ENCODE peak calls at places on chromosomes 7 and 10, in six cellular contexts. Z is heart left ventricle; P is CD8-positive, alpha-beta T cell; H is lung; K is PC-9; L is tibial artery. E is an unnamed sample.

GRCh38 chr10:131766096-131766495 is 134.7 kb upstream of the PPP2R2D start:
- DNase-seq in P (no peak), Z (no peak), K (no peak), L (peak; percentile 42), H (no peak), E (no peak)

GRCh38 chr7:36658603-36659516 is 65.4 kb downstream of the AOAH start:
- DNase-seq in H (no peak), K (no peak), P (no peak), Z (no peak), L (no peak), E (peak; percentile 69)

GRCh38 chr7:73633844-73634243 is 9.5 kb upstream of the MLXIPL start:
- DNase-seq in K (no peak), H (no peak), Z (no peak), P (no peak), L (no peak), E (no peak)

GRCh38 chr7:98418271-98418635 is 17.4 kb upstream of the BAIAP2L1 start:
- DNase-seq in H (no peak), P (no peak), L (no peak), Z (no peak), K (peak; percentile 28), E (no peak)

GRCh38 chr7:153886506-153887391 is 165.4 kb upstream of the DPP6 start:
- DNase-seq in K (no peak), L (no peak), H (no peak), P (no peak), Z (no peak), E (no peak)

GRCh38 chr10:60894816-60895215 is 49.2 kb downstream of the RHOBTB1 start:
- DNase-seq in P (no peak), L (no peak), K (no peak), Z (no peak), H (no peak), E (no peak)

GRCh38 chr7:134044682-134045081 is 82.5 kb upstream of the LRGUK start:
- DNase-seq in P (no peak), Z (no peak), L (no peak), K (no peak), H (no peak), E (no peak)

GRCh38 chr7:17320642-17321041 is 22.2 kb downstream of the AHR start:
- DNase-seq in K (no peak), Z (no peak), H (no peak), L (no peak), P (no peak), E (no peak)

GRCh38 chr10:48742891-48743845 is 58.5 kb downstream of the WDFY4 start:
- DNase-seq in Z (no peak), L (no peak), P (no peak), K (no peak), H (peak; percentile 26), E (no peak)

GRCh38 chr7:4265056-4265455 is 417.0 kb upstream of the FOXK1 start:
- DNase-seq in H (no peak), L (no peak), P (no peak), Z (no peak), K (no peak), E (no peak)

GRCh38 chr7:141097430-141097829 is 23.6 kb downstream of the TMEM178B start:
- DNase-seq in K (no peak), Z (no peak), L (no peak), H (no peak), P (no peak), E (no peak)

GRCh38 chr7:132590162-132590561 is 13.9 kb upstream of the PLXNA4 start:
- DNase-seq in L (no peak), P (no peak), Z (no peak), H (no peak), K (no peak), E (no peak)

GRCh38 chr7:12706900-12707536 is 19.6 kb downstream of the ARL4A start:
- DNase-seq in H (no peak), P (no peak), Z (no peak), K (no peak), L (no peak), E (no peak)

GRCh38 chr10:60235001-60235400 is 154.7 kb downstream of the ANK3 start:
- DNase-seq in Z (no peak), K (no peak), H (no peak), P (no peak), L (no peak), E (no peak)

GRCh38 chr7:82740246-82740848 is 296.8 kb upstream of the CACNA2D1 start:
- DNase-seq in P (no peak), K (peak; percentile 55), Z (no peak), L (no peak), H (no peak), E (no peak)

GRCh38 chr7:8133955-8134733 is 127.8 kb downstream of the ICA1 start:
- DNase-seq in H (no peak), Z (no peak), K (no peak), L (no peak), P (no peak), E (no peak)

GRCh38 chr10:77592946-77593636 is 44.5 kb downstream of the KCNMA1 start:
- DNase-seq in L (peak; percentile 90), P (no peak), Z (no peak), H (no peak), K (peak; percentile 34), E (peak; percentile 58)

GRCh38 chr7:13240349-13240748 is 552.9 kb downstream of the ARL4A start:
- DNase-seq in Z (no peak), H (no peak), P (no peak), K (no peak), L (no peak), E (peak; percentile 0)

GRCh38 chr7:156580036-156580435 is 60.5 kb upstream of the RNF32 start:
- DNase-seq in P (no peak), H (no peak), K (no peak), L (no peak), Z (no peak), E (no peak)

GRCh38 chr10:122632031-122632430 is 67.6 kb downstream of the C10orf120 start:
- DNase-seq in Z (no peak), P (no peak), H (no peak), L (peak; percentile 54), K (no peak), E (no peak)

DNA sequence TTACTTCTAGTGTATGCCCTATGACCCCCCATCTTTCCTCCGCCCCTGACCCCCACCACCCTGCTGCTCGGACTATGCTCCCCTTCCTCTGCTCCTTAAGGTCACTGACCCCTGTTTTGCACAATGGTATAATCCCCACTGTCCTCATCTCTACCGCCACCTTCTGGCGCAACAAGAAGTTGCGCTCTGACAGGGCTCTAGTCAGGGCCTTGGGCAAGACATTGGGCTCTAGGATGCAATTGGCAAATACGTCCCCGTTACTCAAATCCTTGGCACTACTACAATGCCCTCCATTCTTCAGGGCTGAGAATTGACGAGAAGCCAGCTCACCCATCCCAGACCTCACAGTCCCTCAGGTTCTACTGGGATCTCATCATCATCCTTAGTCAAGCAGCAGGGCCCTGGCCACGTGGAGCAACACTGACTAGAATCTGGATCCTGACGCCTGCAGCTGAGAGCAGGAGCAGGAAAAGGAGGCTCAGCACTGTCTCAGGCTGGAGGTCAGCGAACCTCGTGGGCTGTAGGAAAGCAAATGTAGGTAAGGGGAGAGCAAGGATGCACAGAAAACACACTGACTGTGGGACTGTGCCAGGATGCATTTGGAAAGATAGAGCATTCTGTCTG is 10.6 kb downstream of the LRIT2 start:
- DNase-seq in L (peak; percentile 15), K (no peak), P (peak; percentile 20), H (no peak), Z (no peak), E (no peak)
- H3K4me3 ChIP-seq in L (no peak overlapping the region), K (no peak overlapping the region), P (no peak overlapping the region), H (no peak overlapping the region), Z (no peak overlapping the region), E (no peak overlapping the region)

GRCh38 chr10:110208614-110209398 is 1.4 kb downstream of the MXI1 start:
- DNase-seq in K (no peak), L (peak; percentile 80), P (peak; percentile 38), H (no peak), Z (no peak), E (no peak)
- TF ChIP-seq CTCF in K (no peak), L (no peak), P (no peak), H (no peak), Z (peak; percentile 12), E (peak; percentile 29)

GRCh38 chr7:29976265-29976664 is 13.3 kb downstream of the SCRN1 start:
- DNase-seq in H (no peak), L (no peak), Z (no peak), P (no peak), K (no peak), E (no peak)
- H3K27ac ChIP-seq in H (no peak overlapping the region), L (no peak overlapping the region), Z (peak overlapping the region; percentile 12), P (no peak overlapping the region), K (no peak overlapping the region), E (no peak overlapping the region)

GRCh38 chr7:106064329-106064728 is 47.8 kb downstream of the SYPL1 start:
- DNase-seq in H (no peak), Z (no peak), P (no peak), K (no peak), L (no peak), E (no peak)

GRCh38 chr7:106064836-106065559 is 47.1 kb downstream of the SYPL1 start:
- DNase-seq in K (peak; percentile 93), L (peak; percentile 97), P (no peak), H (peak; percentile 67), Z (peak; percentile 88), E (peak; percentile 70)

GRCh38 chr7:106067678-106068077 is 44.4 kb downstream of the SYPL1 start:
- DNase-seq in Z (no peak), H (no peak), P (no peak), L (no peak), K (no peak), E (no peak)

GRCh38 chr7:106063692-106064091 is 48.4 kb downstream of the SYPL1 start:
- DNase-seq in H (no peak), K (no peak), L (no peak), Z (no peak), P (no peak), E (no peak)

DNA sequence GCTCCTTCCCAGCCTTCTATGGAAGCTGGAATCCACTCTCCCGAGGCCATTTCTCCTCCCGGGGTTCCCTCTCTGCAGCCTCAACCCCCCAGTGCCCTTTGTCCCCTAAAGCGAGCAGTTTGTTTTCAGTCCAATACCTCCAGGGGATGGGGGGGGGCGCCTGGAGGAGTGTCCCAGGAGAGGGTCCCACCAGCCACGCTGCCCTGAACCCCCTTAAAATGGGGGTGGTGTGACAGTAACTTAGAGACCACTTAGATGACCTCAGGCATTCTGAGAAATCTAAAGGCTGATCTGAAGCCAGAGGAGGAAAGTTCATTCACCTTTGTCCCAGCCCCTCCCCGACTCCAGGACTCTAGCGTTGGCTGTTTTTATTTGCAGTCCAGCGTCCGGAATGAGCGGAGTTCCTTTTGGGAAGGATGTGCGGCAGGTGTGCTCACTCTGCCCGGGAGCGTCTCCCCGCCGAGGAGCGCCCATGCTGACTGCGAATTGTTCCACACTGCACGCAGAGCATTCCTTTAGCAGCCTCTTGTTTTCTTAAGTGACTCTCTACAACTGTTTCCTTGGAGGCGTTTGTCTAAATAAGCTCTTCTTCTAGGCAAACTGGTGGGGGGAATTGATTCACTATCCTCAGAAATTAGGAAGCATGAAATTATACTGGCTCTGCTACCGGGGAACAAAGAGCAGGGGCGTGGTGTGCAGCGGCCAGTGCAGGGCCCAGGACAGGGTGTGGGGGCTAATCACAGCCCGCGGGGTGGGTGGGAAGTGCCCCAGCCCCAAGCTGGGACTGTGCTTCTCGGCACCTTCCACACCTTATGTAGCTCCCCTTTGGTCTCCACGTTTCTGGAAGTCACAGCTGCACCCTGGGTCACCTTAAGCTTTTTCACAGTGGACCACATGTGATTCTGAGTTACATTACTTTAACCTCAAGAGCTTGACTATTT is 46.3 kb downstream of the SYPL1 start:
- DNase-seq in L (no peak), Z (no peak), K (peak; percentile 60), P (no peak), H (no peak), E (no peak)
- H3K4me3 ChIP-seq in L (peak overlapping the region; percentile 44), Z (no peak overlapping the region), K (peak overlapping the region; percentile 63), P (no peak overlapping the region), H (no peak overlapping the region), E (peak overlapping the region; percentile 38)

E was measured in AG04450.